ENCODE peak calls at places on chromosomes 13 and 19, in eight cellular contexts. One of them, this sample, is unnamed.

GRCh38 chr13:64912141-64912540 is 2318.0 kb downstream of the PCDH9 start:
- DNase-seq in ovary: no peak
- DNase-seq in breast epithelium: no peak
- DNase-seq in heart left ventricle: no peak
- DNase-seq in sigmoid colon: no peak
- DNase-seq in transverse colon: no peak
- DNase-seq in Peyer's patch: no peak
- DNase-seq in A549: peak; percentile 48
- DNase-seq in this sample: no peak

GRCh38 chr13:83215627-83216026 is 666.6 kb downstream of the SLITRK1 start:
- DNase-seq in ovary: no peak
- DNase-seq in breast epithelium: no peak
- DNase-seq in A549: no peak
- DNase-seq in sigmoid colon: no peak
- DNase-seq in Peyer's patch: no peak
- DNase-seq in transverse colon: no peak
- DNase-seq in heart left ventricle: no peak
- DNase-seq in this sample: no peak

GRCh38 chr13:69020120-69020519 is 1087.5 kb upstream of the ATXN8OS start:
- DNase-seq in breast epithelium: no peak
- DNase-seq in ovary: no peak
- DNase-seq in Peyer's patch: no peak
- DNase-seq in heart left ventricle: no peak
- DNase-seq in transverse colon: no peak
- DNase-seq in A549: no peak
- DNase-seq in sigmoid colon: no peak
- DNase-seq in this sample: no peak

GRCh38 chr19:15115080-15115479 is 7.9 kb downstream of the SYDE1 start:
- DNase-seq in transverse colon: peak; percentile 42
- DNase-seq in Peyer's patch: peak; percentile 66
- DNase-seq in A549: no peak
- DNase-seq in ovary: peak; percentile 85
- DNase-seq in breast epithelium: no peak
- DNase-seq in sigmoid colon: peak; percentile 90
- DNase-seq in heart left ventricle: peak; percentile 87
- DNase-seq in this sample: no peak

GRCh38 chr19:912181-913079 is 589 bp downstream of the R3HDM4 start:
- DNase-seq in breast epithelium: no peak
- DNase-seq in A549: no peak
- DNase-seq in ovary: peak; percentile 59
- DNase-seq in transverse colon: no peak
- DNase-seq in Peyer's patch: peak; percentile 76
- DNase-seq in heart left ventricle: no peak
- DNase-seq in sigmoid colon: no peak
- DNase-seq in this sample: no peak

GRCh38 chr13:70457474-70457873 is 349.2 kb upstream of the KLHL1 start:
- DNase-seq in transverse colon: no peak
- DNase-seq in ovary: no peak
- DNase-seq in sigmoid colon: no peak
- DNase-seq in A549: peak; percentile 23
- DNase-seq in breast epithelium: no peak
- DNase-seq in Peyer's patch: no peak
- DNase-seq in heart left ventricle: no peak
- DNase-seq in this sample: no peak

GRCh38 chr19:35755550-35756371 is 1.1 kb downstream of the HSPB6 start:
- DNase-seq in A549: no peak
- DNase-seq in Peyer's patch: peak; percentile 80
- DNase-seq in ovary: peak; percentile 95
- DNase-seq in transverse colon: peak; percentile 79
- DNase-seq in heart left ventricle: peak; percentile 93
- DNase-seq in sigmoid colon: peak; percentile 98
- DNase-seq in breast epithelium: peak; percentile 80
- DNase-seq in this sample: no peak

GRCh38 chr13:86846501-86846900 is 824.7 kb upstream of the SLITRK5 start:
- DNase-seq in heart left ventricle: no peak
- DNase-seq in ovary: no peak
- DNase-seq in breast epithelium: no peak
- DNase-seq in sigmoid colon: no peak
- DNase-seq in Peyer's patch: no peak
- DNase-seq in A549: no peak
- DNase-seq in transverse colon: no peak
- DNase-seq in this sample: peak; percentile 40

GRCh38 chr19:8609210-8610040 is 1.1 kb downstream of the ADAMTS10 start:
- DNase-seq in A549: peak; percentile 91
- DNase-seq in Peyer's patch: peak; percentile 57
- DNase-seq in ovary: peak; percentile 58
- DNase-seq in sigmoid colon: peak; percentile 84
- DNase-seq in transverse colon: peak; percentile 34
- DNase-seq in heart left ventricle: peak; percentile 76
- DNase-seq in breast epithelium: no peak
- DNase-seq in this sample: peak; percentile 52

GRCh38 chr13:91468301-91468700 is 69.9 kb downstream of the GPC5 start:
- DNase-seq in sigmoid colon: no peak
- DNase-seq in Peyer's patch: no peak
- DNase-seq in breast epithelium: no peak
- DNase-seq in ovary: no peak
- DNase-seq in heart left ventricle: no peak
- DNase-seq in A549: peak; percentile 9
- DNase-seq in transverse colon: no peak
- DNase-seq in this sample: no peak

GRCh38 chr13:114077938-114078335 is 54.5 kb downstream of the RASA3 start:
- DNase-seq in Peyer's patch: peak; percentile 43
- DNase-seq in A549: no peak
- DNase-seq in transverse colon: no peak
- DNase-seq in breast epithelium: no peak
- DNase-seq in heart left ventricle: peak; percentile 24
- DNase-seq in sigmoid colon: peak; percentile 77
- DNase-seq in ovary: no peak
- DNase-seq in this sample: no peak

GRCh38 chr13:52686381-52686780 is 33.7 kb downstream of the SUGT1 start:
- DNase-seq in ovary: no peak
- DNase-seq in sigmoid colon: no peak
- DNase-seq in transverse colon: no peak
- DNase-seq in A549: no peak
- DNase-seq in breast epithelium: no peak
- DNase-seq in Peyer's patch: no peak
- DNase-seq in heart left ventricle: no peak
- DNase-seq in this sample: no peak

GRCh38 chr13:78372581-78372980 is 230.8 kb downstream of the POU4F1 start:
- DNase-seq in heart left ventricle: no peak
- DNase-seq in breast epithelium: no peak
- DNase-seq in transverse colon: no peak
- DNase-seq in sigmoid colon: no peak
- DNase-seq in Peyer's patch: no peak
- DNase-seq in ovary: no peak
- DNase-seq in A549: no peak
- DNase-seq in this sample: no peak

GRCh38 chr13:19888799-19889198 is 25.4 kb upstream of the ZMYM5 start:
- DNase-seq in transverse colon: no peak
- DNase-seq in heart left ventricle: no peak
- DNase-seq in ovary: no peak
- DNase-seq in A549: no peak
- DNase-seq in breast epithelium: no peak
- DNase-seq in Peyer's patch: no peak
- DNase-seq in sigmoid colon: no peak
- DNase-seq in this sample: no peak

DNA sequence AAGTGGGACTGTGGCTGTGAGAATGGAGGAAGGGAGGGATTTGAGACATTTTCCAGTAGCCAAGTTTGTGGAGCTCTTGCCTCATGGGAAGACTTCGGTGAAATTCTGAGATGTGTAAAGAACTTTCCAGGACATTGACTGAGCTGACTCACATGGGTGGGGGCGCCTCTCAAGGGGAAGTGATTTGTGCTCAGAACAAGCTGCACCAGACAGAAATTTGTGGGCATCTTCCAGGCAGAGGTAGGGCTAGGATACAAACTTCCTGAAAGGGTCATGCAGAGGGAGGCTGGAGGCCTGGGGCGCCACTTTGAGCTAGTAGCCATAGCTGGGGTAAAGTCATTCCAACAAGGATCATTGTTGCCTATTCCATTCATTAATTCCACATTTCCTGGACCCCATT is 9.8 kb upstream of the SIGLEC10 start:
- DNase-seq in sigmoid colon: no peak
- DNase-seq in transverse colon: no peak
- DNase-seq in A549: no peak
- DNase-seq in Peyer's patch: no peak
- DNase-seq in ovary: no peak
- DNase-seq in heart left ventricle: peak; percentile 45
- DNase-seq in breast epithelium: no peak
- DNase-seq in this sample: no peak
- TF ChIP-seq POLR2A in sigmoid colon: no peak
- TF ChIP-seq POLR2A in transverse colon: no peak
- TF ChIP-seq POLR2A in A549: no peak
- TF ChIP-seq POLR2A in Peyer's patch: no peak
- TF ChIP-seq POLR2A in ovary: no peak
- TF ChIP-seq POLR2A in heart left ventricle: no peak
- TF ChIP-seq POLR2A in breast epithelium: no peak
- TF ChIP-seq POLR2A in this sample: no peak

GRCh38 chr19:50854636-50855410 is at the start of gene KLK3:
- DNase-seq in sigmoid colon: no peak
- DNase-seq in heart left ventricle: no peak
- DNase-seq in Peyer's patch: no peak
- DNase-seq in A549: no peak
- DNase-seq in breast epithelium: no peak
- DNase-seq in transverse colon: no peak
- DNase-seq in ovary: no peak
- DNase-seq in this sample: no peak

GRCh38 chr19:50857366-50857765 is 2.7 kb downstream of the KLK3 start:
- DNase-seq in A549: no peak
- DNase-seq in sigmoid colon: no peak
- DNase-seq in transverse colon: no peak
- DNase-seq in ovary: no peak
- DNase-seq in breast epithelium: no peak
- DNase-seq in Peyer's patch: no peak
- DNase-seq in heart left ventricle: no peak
- DNase-seq in this sample: no peak

GRCh38 chr19:50850738-50851137 is 4.0 kb upstream of the KLK3 start:
- DNase-seq in Peyer's patch: no peak
- DNase-seq in sigmoid colon: no peak
- DNase-seq in A549: no peak
- DNase-seq in heart left ventricle: no peak
- DNase-seq in breast epithelium: no peak
- DNase-seq in transverse colon: no peak
- DNase-seq in ovary: no peak
- DNase-seq in this sample: no peak

GRCh38 chr19:50851620-50852019 is 3.1 kb upstream of the KLK3 start:
- DNase-seq in ovary: no peak
- DNase-seq in transverse colon: no peak
- DNase-seq in sigmoid colon: no peak
- DNase-seq in breast epithelium: no peak
- DNase-seq in A549: no peak
- DNase-seq in heart left ventricle: no peak
- DNase-seq in Peyer's patch: no peak
- DNase-seq in this sample: no peak
- TF ChIP-seq POLR2A in ovary: no peak
- TF ChIP-seq POLR2A in transverse colon: no peak
- TF ChIP-seq POLR2A in sigmoid colon: no peak
- TF ChIP-seq POLR2A in breast epithelium: no peak
- TF ChIP-seq POLR2A in A549: no peak
- TF ChIP-seq POLR2A in heart left ventricle: no peak
- TF ChIP-seq POLR2A in Peyer's patch: no peak
- TF ChIP-seq POLR2A in this sample: no peak

GRCh38 chr19:18574691-18575291 is 3.1 kb downstream of the UBA52 start:
- DNase-seq in sigmoid colon: no peak
- DNase-seq in Peyer's patch: no peak
- DNase-seq in A549: no peak
- DNase-seq in transverse colon: no peak
- DNase-seq in ovary: no peak
- DNase-seq in heart left ventricle: no peak
- DNase-seq in breast epithelium: no peak
- DNase-seq in this sample: no peak

GRCh38 chr19:18577365-18577914 is 5.8 kb downstream of the UBA52 start:
- DNase-seq in ovary: no peak
- DNase-seq in transverse colon: no peak
- DNase-seq in Peyer's patch: no peak
- DNase-seq in heart left ventricle: no peak
- DNase-seq in breast epithelium: no peak
- DNase-seq in sigmoid colon: no peak
- DNase-seq in A549: no peak
- DNase-seq in this sample: no peak

GRCh38 chr19:18580311-18580710 is 8.3 kb upstream of the REX1BD start:
- DNase-seq in ovary: no peak
- DNase-seq in sigmoid colon: no peak
- DNase-seq in transverse colon: no peak
- DNase-seq in breast epithelium: no peak
- DNase-seq in A549: no peak
- DNase-seq in Peyer's patch: no peak
- DNase-seq in heart left ventricle: no peak
- DNase-seq in this sample: no peak

GRCh38 chr19:18571564-18572344 is at the start of gene UBA52:
- DNase-seq in Peyer's patch: peak; percentile 99
- DNase-seq in sigmoid colon: peak; percentile 99
- DNase-seq in A549: peak; percentile 97
- DNase-seq in heart left ventricle: peak; percentile 98
- DNase-seq in ovary: peak; percentile 98
- DNase-seq in breast epithelium: peak; percentile 99
- DNase-seq in transverse colon: peak; percentile 99
- DNase-seq in this sample: peak; percentile 89

DNA sequence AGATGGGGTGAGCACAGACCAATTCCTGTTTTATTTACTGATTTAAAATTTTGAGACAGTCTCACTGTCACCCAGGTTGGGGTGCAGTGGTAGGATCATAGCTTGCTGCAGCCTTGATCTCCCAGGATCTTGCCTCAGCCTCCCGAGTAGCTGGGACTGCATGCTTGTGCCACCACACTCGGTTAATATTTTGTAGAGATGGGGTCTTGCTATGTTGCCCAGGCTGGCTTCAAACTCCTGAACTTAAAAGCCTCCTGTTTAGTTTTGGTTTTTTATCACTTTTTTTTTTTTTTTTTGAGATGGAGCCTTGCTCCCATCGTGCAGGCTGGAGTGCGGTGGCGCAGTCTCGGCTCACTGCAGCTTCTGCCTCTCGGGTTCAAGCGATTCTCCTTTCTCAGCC is 4.7 kb downstream of the UBA52 start:
- DNase-seq in sigmoid colon: no peak
- DNase-seq in breast epithelium: no peak
- DNase-seq in transverse colon: no peak
- DNase-seq in Peyer's patch: no peak
- DNase-seq in A549: no peak
- DNase-seq in heart left ventricle: no peak
- DNase-seq in ovary: no peak
- DNase-seq in this sample: no peak
- TF ChIP-seq POLR2A in sigmoid colon: no peak
- TF ChIP-seq POLR2A in breast epithelium: no peak
- TF ChIP-seq POLR2A in transverse colon: no peak
- TF ChIP-seq POLR2A in Peyer's patch: no peak
- TF ChIP-seq POLR2A in A549: no peak
- TF ChIP-seq POLR2A in heart left ventricle: no peak
- TF ChIP-seq POLR2A in ovary: no peak
- TF ChIP-seq POLR2A in this sample: no peak

DNA sequence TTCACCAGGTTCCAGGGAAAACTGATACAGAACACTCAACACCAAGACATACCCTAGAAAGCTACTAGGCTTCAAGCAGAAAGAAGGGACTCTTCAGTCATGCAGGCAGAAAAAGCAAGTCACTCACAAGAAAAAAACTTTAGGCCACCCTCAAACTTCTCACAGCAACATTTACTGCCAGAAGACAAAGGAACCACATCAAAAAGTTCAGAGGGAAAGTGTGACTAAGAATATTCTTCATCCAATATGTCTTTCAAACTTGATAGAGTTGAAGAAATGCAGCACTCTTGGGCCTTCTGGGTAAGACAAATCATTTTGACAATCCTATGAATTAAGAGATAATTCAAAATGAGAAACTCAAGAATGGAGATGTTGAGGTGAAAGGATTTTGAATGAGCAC is 7.7 kb downstream of the DZIP1 start:
- DNase-seq in transverse colon: no peak
- DNase-seq in A549: no peak
- DNase-seq in sigmoid colon: no peak
- DNase-seq in Peyer's patch: no peak
- DNase-seq in ovary: no peak
- DNase-seq in heart left ventricle: no peak
- DNase-seq in breast epithelium: no peak
- DNase-seq in this sample: no peak
- TF ChIP-seq POLR2A in transverse colon: no peak
- TF ChIP-seq POLR2A in A549: no peak
- TF ChIP-seq POLR2A in sigmoid colon: no peak
- TF ChIP-seq POLR2A in Peyer's patch: no peak
- TF ChIP-seq POLR2A in ovary: no peak
- TF ChIP-seq POLR2A in heart left ventricle: no peak
- TF ChIP-seq POLR2A in breast epithelium: no peak
- TF ChIP-seq POLR2A in this sample: no peak

This sample was measured in H54.